ENCODE peak calls at places on chromosome 17, in four cellular contexts. X is activated naive CD8-positive, alpha-beta T cell treated with anti-CD3 and anti-CD28 coated beads for 36 hours; O is activated T-cell treated with anti-CD3 and anti-CD28 coated beads, Interleukin-2, amount 50 U/mL, for 72 hours; Y is left colon. S is an unnamed sample.

GRCh38 chr17:31115168-31115567 is 20.4 kb downstream of the NF1 start:
- DNase-seq in X (no peak), Y (no peak), O (no peak), S (no peak)

GRCh38 chr17:9274119-9274445 is 252.8 kb downstream of the NTN1 start:
- DNase-seq in Y (no peak), O (peak; percentile 61), X (peak; percentile 40), S (no peak)

GRCh38 chr17:48006936-48007703 is 30.5 kb downstream of the COPZ2 start:
- DNase-seq in X (no peak), Y (no peak), O (no peak), S (no peak)

GRCh38 chr17:16872836-16873653 is 98.9 kb downstream of the TNFRSF13B start:
- DNase-seq in Y (peak; percentile 38), O (peak; percentile 57), X (peak; percentile 53), S (peak; percentile 10)

GRCh38 chr17:81615401-81615930 is 21.4 kb downstream of the NPLOC4 start:
- DNase-seq in Y (no peak), O (no peak), X (no peak), S (no peak)

GRCh38 chr17:1638624-1639300 is 6.8 kb downstream of the SCARF1 start:
- DNase-seq in O (no peak), X (no peak), Y (no peak), S (no peak)

GRCh38 chr17:41631025-41631889 is 6.9 kb upstream of the KRT17 start:
- DNase-seq in X (no peak), Y (no peak), O (no peak), S (no peak)

GRCh38 chr17:50280801-50281441 is 6.7 kb downstream of the TMEM92 start:
- DNase-seq in O (no peak), X (no peak), Y (no peak), S (no peak)

GRCh38 chr17:49224198-49224996 is 6.2 kb downstream of the PHOSPHO1 start:
- DNase-seq in Y (no peak), O (peak; percentile 67), X (peak; percentile 60), S (peak; percentile 25)

GRCh38 chr17:38748329-38749221 is at the start of gene PCGF2:
- DNase-seq in O (no peak), Y (peak; percentile 94), X (no peak), S (no peak)

GRCh38 chr17:15185625-15185991 is 79.5 kb downstream of the PMP22 start:
- DNase-seq in X (no peak), O (no peak), Y (no peak), S (no peak)

GRCh38 chr17:43515641-43516040 is 30.5 kb downstream of the ETV4 start:
- DNase-seq in X (no peak), Y (no peak), O (no peak), S (no peak)

GRCh38 chr17:73757324-73757942 is 113.2 kb upstream of the SDK2 start:
- DNase-seq in O (no peak), Y (no peak), X (no peak), S (no peak)

GRCh38 chr17:16363749-16364536 is 10.7 kb upstream of the CENPV start:
- DNase-seq in X (peak; percentile 71), Y (peak; percentile 56), O (peak; percentile 79), S (peak; percentile 62)

GRCh38 chr17:75876190-75876937 is 2.0 kb downstream of the TRIM47 start:
- DNase-seq in O (peak; percentile 72), Y (peak; percentile 93), X (peak; percentile 80), S (peak; percentile 55)

GRCh38 chr17:59361916-59362810 is 30.7 kb downstream of the YPEL2 start:
- DNase-seq in Y (no peak), O (peak; percentile 45), X (peak; percentile 46), S (no peak)

GRCh38 chr17:9406046-9406631 is 169.5 kb downstream of the STX8 start:
- DNase-seq in Y (no peak), O (no peak), X (no peak), S (no peak)

GRCh38 chr17:73589096-73589980 is 54.9 kb downstream of the SDK2 start:
- DNase-seq in Y (no peak), X (no peak), O (no peak), S (no peak)

GRCh38 chr17:79784353-79785016 is 6.5 kb downstream of the CBX2 start:
- DNase-seq in X (no peak), O (no peak), Y (no peak), S (no peak)

GRCh38 chr17:16325964-16326363 is 27.3 kb downstream of the CENPV start:
- DNase-seq in X (no peak), O (no peak), Y (no peak), S (no peak)

GRCh38 chr17:55726440-55726839 is 3.8 kb upstream of the TMEM100 start:
- DNase-seq in O (no peak), X (no peak), Y (no peak), S (no peak)

GRCh38 chr17:81865733-81866439 is 5.3 kb downstream of the ARHGDIA start:
- DNase-seq in X (no peak), O (peak; percentile 32), Y (peak; percentile 97), S (no peak)

GRCh38 chr17:50100921-50101345 is 5.8 kb downstream of the PDK2 start:
- DNase-seq in X (no peak), O (no peak), Y (peak; percentile 56), S (no peak)

S was measured in effector CD8-positive, alpha-beta T cell.